ENCODE peak calls at places on chromosomes 13 and 19, in four cellular contexts. X is Panc1, D is GM13976, O is ovary. G is an unnamed sample.

GRCh38 chr19:3402631-3403443 is 36.5 kb downstream of the NFIC start:
- DNase-seq in X (no peak), D (no peak), O (no peak), G (no peak)

GRCh38 chr13:33204130-33204927 is 81.2 kb downstream of the STARD13 start:
- DNase-seq in O (peak; percentile 61), X (no peak), D (no peak), G (peak; percentile 72)

GRCh38 chr13:34408635-34409034 is 533.4 kb upstream of the NBEA start:
- DNase-seq in X (no peak), O (no peak), D (no peak), G (no peak)

GRCh38 chr19:16326401-16327130 is 1.9 kb downstream of the KLF2 start:
- DNase-seq in X (no peak), O (peak; percentile 66), D (peak; percentile 39), G (no peak)

GRCh38 chr13:27182844-27183497 is 11.4 kb upstream of the USP12 start:
- DNase-seq in X (peak; percentile 81), O (no peak), D (no peak), G (peak; percentile 96)

GRCh38 chr19:46786236-46787039 is 2.0 kb downstream of the SLC1A5 start:
- DNase-seq in O (peak; percentile 75), X (no peak), D (peak; percentile 84), G (peak; percentile 87)

GRCh38 chr19:55690769-55691545 is 15.9 kb downstream of the EPN1 start:
- DNase-seq in D (no peak), O (peak; percentile 27), X (no peak), G (no peak)

GRCh38 chr13:113974304-113975281 is 717 bp upstream of the C13orf46 start:
- DNase-seq in D (no peak), X (no peak), O (peak; percentile 29), G (no peak)

GRCh38 chr19:39971380-39971841 is 446 bp downstream of the PSMC4 start:
- DNase-seq in X (no peak), D (no peak), O (no peak), G (no peak)

GRCh38 chr19:37973666-37974065 is 66.7 kb downstream of the SIPA1L3 start:
- DNase-seq in O (no peak), X (no peak), D (no peak), G (no peak)

GRCh38 chr19:37972803-37973202 is 65.8 kb downstream of the SIPA1L3 start:
- DNase-seq in D (no peak), X (no peak), O (no peak), G (no peak)

GRCh38 chr19:37975596-37976515 is 68.8 kb downstream of the SIPA1L3 start:
- DNase-seq in X (no peak), O (no peak), D (no peak), G (no peak)

GRCh38 chr19:37977391-37977790 is 70.4 kb downstream of the SIPA1L3 start:
- DNase-seq in D (no peak), O (no peak), X (no peak), G (no peak)

DNA sequence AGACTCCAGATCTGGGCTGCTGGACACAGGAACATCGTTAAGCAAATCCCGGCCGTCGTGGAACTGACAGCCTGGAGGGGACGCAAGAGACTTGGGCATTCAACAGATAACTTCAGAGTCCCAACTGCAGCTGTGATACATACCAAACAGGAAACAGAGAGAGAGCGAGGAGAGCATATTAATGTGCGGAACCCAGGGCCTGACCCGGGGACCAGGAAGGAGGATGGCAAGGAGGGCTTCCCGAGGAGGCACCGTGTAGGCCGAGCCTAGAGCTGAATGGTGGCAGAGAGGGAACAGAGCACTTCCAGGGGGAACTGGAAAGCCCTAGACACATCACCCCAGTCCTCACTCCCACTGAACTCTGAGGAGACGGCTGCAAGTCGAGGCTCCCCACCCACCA is 68.1 kb downstream of the SIPA1L3 start:
- DNase-seq in O (no peak), X (no peak), D (peak; percentile 52), G (no peak)
- TF ChIP-seq CTCF in O (no peak), X (no peak), D (peak; percentile 31), G (no peak)

GRCh38 chr19:18603255-18603957 is 3.2 kb downstream of the CRLF1 start:
- DNase-seq in D (peak; percentile 53), O (no peak), X (no peak), G (no peak)
- TF ChIP-seq CTCF in D (no peak), O (no peak), X (no peak), G (peak; percentile 33)

GRCh38 chr13:93477238-93477637 is 250.6 kb downstream of the GPC6 start:
- DNase-seq in X (no peak), D (no peak), O (no peak), G (no peak)
- TF ChIP-seq CTCF in X (no peak), D (no peak), O (no peak), G (no peak)

GRCh38 chr13:81017525-81018152 is 676.7 kb upstream of the SPRY2 start:
- DNase-seq in O (no peak), D (peak; percentile 25), X (no peak), G (peak; percentile 30)

DNA sequence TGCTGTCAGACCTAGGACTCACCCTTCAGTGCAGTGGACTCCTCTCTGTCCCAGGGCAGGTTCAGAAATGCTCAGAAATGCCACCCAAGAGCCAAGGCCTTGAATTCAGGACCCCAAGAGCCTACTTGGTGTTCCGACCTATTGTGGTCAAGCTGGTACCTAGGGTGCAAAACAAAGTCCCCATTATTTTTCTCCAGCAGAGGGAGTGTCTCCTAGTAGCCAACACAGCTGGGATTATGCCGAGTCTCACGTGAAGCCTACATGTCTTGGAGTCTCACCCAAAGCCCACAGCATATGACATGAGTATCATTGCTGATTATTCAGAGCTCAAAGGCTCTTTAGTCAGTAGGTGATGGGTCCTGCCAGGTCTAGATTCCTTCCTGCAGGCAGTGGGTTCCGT is 671.1 kb upstream of the SPRY2 start:
- DNase-seq in O (no peak), D (no peak), X (no peak), G (no peak)
- TF ChIP-seq CTCF in O (no peak), D (no peak), X (no peak), G (peak; percentile 21)

GRCh38 chr13:100478107-100478809 is 110.3 kb downstream of the GGACT start:
- DNase-seq in O (no peak), D (no peak), X (no peak), G (no peak)

GRCh38 chr13:100470841-100471505 is 117.6 kb downstream of the GGACT start:
- DNase-seq in X (no peak), D (no peak), O (no peak), G (no peak)

GRCh38 chr13:100473493-100474044 is 115.0 kb downstream of the GGACT start:
- DNase-seq in O (no peak), D (no peak), X (no peak), G (no peak)

GRCh38 chr13:100473087-100473486 is 115.5 kb downstream of the GGACT start:
- DNase-seq in D (no peak), X (no peak), O (no peak), G (no peak)
- TF ChIP-seq CTCF in D (no peak), X (no peak), O (no peak), G (no peak)

DNA sequence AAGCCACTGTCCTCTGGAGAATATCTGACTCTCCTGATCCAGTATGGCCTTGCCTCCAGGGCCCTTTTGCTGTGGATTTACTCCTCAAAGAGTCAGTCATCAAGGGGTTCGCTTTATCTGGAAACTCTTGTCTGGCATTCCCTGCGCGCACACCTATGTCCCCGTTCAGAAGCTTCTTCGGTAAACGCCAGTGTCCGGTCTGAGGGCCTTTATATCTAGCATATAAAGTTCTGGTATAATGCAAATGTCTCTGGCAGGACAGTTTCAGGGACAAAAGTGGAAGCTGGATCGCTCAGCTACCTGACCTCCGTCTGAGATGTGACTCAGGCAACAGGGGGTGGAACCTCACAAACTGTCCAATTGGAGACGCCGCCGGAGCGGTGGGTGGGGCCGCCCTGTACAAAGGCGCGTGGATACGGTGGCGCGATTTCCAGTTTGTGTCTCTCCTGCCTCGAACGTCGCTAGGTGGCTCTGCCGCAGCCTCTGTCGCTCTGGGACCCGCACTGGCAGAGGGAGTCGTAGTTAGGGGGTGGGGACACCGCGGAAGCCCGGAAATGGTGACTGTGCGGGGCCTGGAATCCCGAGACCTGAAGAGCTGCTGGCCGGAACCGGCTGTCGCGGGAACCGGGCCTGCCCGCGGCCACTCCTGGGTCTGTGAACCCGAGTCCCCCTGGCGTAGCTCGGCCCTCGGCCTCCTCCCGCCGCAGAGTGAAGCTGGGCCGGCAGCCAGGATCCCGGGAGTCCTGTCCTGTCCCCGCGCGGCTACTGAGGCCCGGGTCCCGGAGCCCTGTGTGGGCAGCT is 10.6 kb upstream of the ZNF709 start:
- DNase-seq in D (peak; percentile 89), O (peak; percentile 89), X (peak; percentile 82), G (peak; percentile 79)
- TF ChIP-seq CTCF in D (peak; percentile 38), O (no peak), X (peak; percentile 71), G (peak; percentile 57)

DNA sequence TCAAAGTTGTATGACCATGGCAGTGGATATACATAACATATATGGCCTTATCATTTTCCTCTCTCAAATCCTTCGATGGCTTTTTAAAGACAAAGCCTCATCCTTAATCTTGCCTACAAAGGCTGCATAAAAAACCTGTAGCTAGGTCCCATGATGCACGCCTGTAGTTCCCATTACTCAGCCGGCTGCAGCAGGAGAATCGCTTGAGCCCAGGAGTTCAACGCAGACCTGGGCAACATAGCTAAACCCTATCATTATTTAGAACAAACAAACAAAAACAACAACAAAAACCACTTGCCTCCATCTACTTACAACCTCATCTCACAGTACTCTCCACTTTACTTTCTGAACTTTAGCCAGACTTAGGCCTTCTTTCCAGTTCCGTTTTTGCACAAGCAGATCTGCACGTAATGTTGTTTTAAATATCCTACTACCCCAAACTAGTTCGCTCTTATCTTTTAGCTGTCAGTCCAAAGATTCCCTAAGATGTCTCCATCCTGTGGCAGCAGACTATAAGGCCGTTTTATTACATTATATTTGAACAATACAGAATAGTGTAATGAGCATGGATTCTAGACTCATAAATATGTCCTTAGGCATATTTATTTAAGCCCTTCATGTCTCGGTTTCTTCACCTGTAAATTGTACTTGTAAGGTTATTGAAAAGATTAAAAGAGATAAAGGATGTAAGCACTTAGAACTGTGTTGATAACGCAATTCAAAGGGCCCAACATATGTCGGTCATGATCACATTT is 969 bp upstream of the POMP start:
- DNase-seq in D (peak; percentile 30), O (no peak), X (no peak), G (peak; percentile 16)
- TF ChIP-seq CTCF in D (no peak), O (no peak), X (no peak), G (peak; percentile 53)

GRCh38 chr19:58336216-58336615 is 9.4 kb downstream of the ZSCAN22 start:
- DNase-seq in X (no peak), D (no peak), O (no peak), G (no peak)

GRCh38 chr19:58334691-58335249 is 8.0 kb downstream of the ZSCAN22 start:
- DNase-seq in O (no peak), X (no peak), D (no peak), G (no peak)

GRCh38 chr19:58335630-58336029 is 8.8 kb downstream of the ZSCAN22 start:
- DNase-seq in O (no peak), D (no peak), X (no peak), G (no peak)

GRCh38 chr19:58330458-58330857 is 3.7 kb downstream of the ZSCAN22 start:
- DNase-seq in D (no peak), O (no peak), X (peak; percentile 75), G (peak; percentile 60)

GRCh38 chr19:58332697-58333096 is 5.9 kb downstream of the ZSCAN22 start:
- DNase-seq in O (no peak), D (no peak), X (no peak), G (no peak)
- TF ChIP-seq CTCF in O (no peak), D (no peak), X (no peak), G (no peak)

G was measured in HFFc6.